ENCODE peak calls at places on chromosomes 11 and 22, in eight cellular contexts. One of them, this sample, is unnamed. For H3K27me3 and H3K36me3, the result is how much of the 10 kb centered on the place peaks cover.

GRCh38 chr11:77236901-77237300 is 64.6 kb downstream of the GDPD4 start:
- DNase-seq in neural progenitor cell: no peak
- DNase-seq in osteoblast: no peak
- DNase-seq in WERI-Rb-1: no peak
- DNase-seq in small intestine: no peak
- DNase-seq in IMR-90: peak
- DNase-seq in lung: no peak
- DNase-seq in stomach: no peak
- DNase-seq in this sample: no peak

GRCh38 chr22:31039393-31039792 is 41.7 kb upstream of the SMTN start:
- DNase-seq in WERI-Rb-1: no peak
- DNase-seq in lung: no peak
- DNase-seq in neural progenitor cell: no peak
- DNase-seq in small intestine: no peak
- DNase-seq in stomach: no peak
- DNase-seq in IMR-90: peak
- DNase-seq in osteoblast: peak
- DNase-seq in this sample: no peak

GRCh38 chr11:134433806-134434205 is 21.8 kb upstream of the B3GAT1 start:
- DNase-seq in small intestine: no peak
- DNase-seq in IMR-90: no peak
- DNase-seq in stomach: no peak
- DNase-seq in lung: no peak
- DNase-seq in osteoblast: peak
- DNase-seq in neural progenitor cell: no peak
- DNase-seq in WERI-Rb-1: no peak
- DNase-seq in this sample: peak

GRCh38 chr11:58498464-58498863 is 9.4 kb downstream of the OR5B21 start:
- DNase-seq in stomach: no peak
- DNase-seq in neural progenitor cell: no peak
- DNase-seq in IMR-90: no peak
- DNase-seq in WERI-Rb-1: no peak
- DNase-seq in osteoblast: no peak
- DNase-seq in small intestine: peak
- DNase-seq in lung: no peak
- DNase-seq in this sample: no peak

GRCh38 chr11:102007567-102008437 is 39.4 kb upstream of the CFAP300 start:
- DNase-seq in osteoblast: no peak
- DNase-seq in small intestine: peak
- DNase-seq in neural progenitor cell: peak
- DNase-seq in IMR-90: peak
- DNase-seq in stomach: peak
- DNase-seq in WERI-Rb-1: no peak
- DNase-seq in lung: peak
- DNase-seq in this sample: peak

GRCh38 chr11:126501641-126502040 is 146.2 kb downstream of the ST3GAL4 start:
- DNase-seq in lung: no peak
- DNase-seq in osteoblast: peak
- DNase-seq in stomach: no peak
- DNase-seq in neural progenitor cell: no peak
- DNase-seq in small intestine: no peak
- DNase-seq in WERI-Rb-1: no peak
- DNase-seq in IMR-90: no peak
- DNase-seq in this sample: no peak

GRCh38 chr22:25747245-25747944 is 5.4 kb downstream of the MYO18B start:
- DNase-seq in stomach: peak
- DNase-seq in small intestine: peak
- DNase-seq in osteoblast: peak
- DNase-seq in IMR-90: peak
- DNase-seq in lung: peak
- DNase-seq in neural progenitor cell: no peak
- DNase-seq in WERI-Rb-1: no peak
- DNase-seq in this sample: no peak

GRCh38 chr11:132445966-132446365 is 1075.6 kb downstream of the NTM start:
- DNase-seq in WERI-Rb-1: no peak
- DNase-seq in lung: no peak
- DNase-seq in IMR-90: no peak
- DNase-seq in small intestine: no peak
- DNase-seq in stomach: no peak
- DNase-seq in neural progenitor cell: no peak
- DNase-seq in osteoblast: no peak
- DNase-seq in this sample: no peak

GRCh38 chr11:95341246-95341645 is 110.2 kb upstream of the SESN3 start:
- DNase-seq in stomach: no peak
- DNase-seq in IMR-90: no peak
- DNase-seq in neural progenitor cell: no peak
- DNase-seq in WERI-Rb-1: peak
- DNase-seq in small intestine: no peak
- DNase-seq in osteoblast: no peak
- DNase-seq in lung: peak
- DNase-seq in this sample: no peak

GRCh38 chr22:36379593-36380361 is 8.0 kb downstream of the MYH9 start:
- DNase-seq in stomach: no peak
- DNase-seq in neural progenitor cell: no peak
- DNase-seq in osteoblast: peak
- DNase-seq in small intestine: no peak
- DNase-seq in lung: no peak
- DNase-seq in WERI-Rb-1: no peak
- DNase-seq in IMR-90: peak
- DNase-seq in this sample: peak

GRCh38 chr11:19777032-19777341 is 64.3 kb downstream of the NAV2 start:
- DNase-seq in lung: peak
- DNase-seq in WERI-Rb-1: no peak
- DNase-seq in IMR-90: no peak
- DNase-seq in small intestine: no peak
- DNase-seq in osteoblast: peak
- DNase-seq in neural progenitor cell: peak
- DNase-seq in stomach: peak
- DNase-seq in this sample: peak

GRCh38 chr11:13450832-13451397 is 12.1 kb downstream of the BTBD10 start:
- DNase-seq in WERI-Rb-1: no peak
- DNase-seq in small intestine: no peak
- DNase-seq in lung: no peak
- DNase-seq in IMR-90: no peak
- DNase-seq in neural progenitor cell: no peak
- DNase-seq in stomach: no peak
- DNase-seq in osteoblast: no peak
- DNase-seq in this sample: no peak

GRCh38 chr11:128917144-128917684 is 25.5 kb downstream of the TP53AIP1 start:
- DNase-seq in IMR-90: no peak
- DNase-seq in stomach: no peak
- DNase-seq in osteoblast: peak
- DNase-seq in small intestine: no peak
- DNase-seq in WERI-Rb-1: no peak
- DNase-seq in lung: no peak
- DNase-seq in neural progenitor cell: no peak
- DNase-seq in this sample: no peak

GRCh38 chr22:49936973-49937757 is 18.7 kb downstream of the CRELD2 start:
- DNase-seq in WERI-Rb-1: no peak
- DNase-seq in neural progenitor cell: no peak
- DNase-seq in stomach: peak
- DNase-seq in lung: no peak
- DNase-seq in small intestine: no peak
- DNase-seq in osteoblast: no peak
- DNase-seq in IMR-90: no peak
- DNase-seq in this sample: peak

GRCh38 chr22:49938565-49939136 is 20.2 kb downstream of the CRELD2 start:
- DNase-seq in neural progenitor cell: no peak
- DNase-seq in WERI-Rb-1: no peak
- DNase-seq in lung: no peak
- DNase-seq in small intestine: no peak
- DNase-seq in osteoblast: no peak
- DNase-seq in stomach: peak
- DNase-seq in IMR-90: no peak
- DNase-seq in this sample: no peak

GRCh38 chr22:49936018-49936972 is 17.9 kb downstream of the CRELD2 start:
- DNase-seq in small intestine: peak
- DNase-seq in neural progenitor cell: peak
- DNase-seq in osteoblast: peak
- DNase-seq in WERI-Rb-1: peak
- DNase-seq in lung: peak
- DNase-seq in stomach: peak
- DNase-seq in IMR-90: peak
- DNase-seq in this sample: peak

GRCh38 chr22:49935561-49935960 is 17.1 kb downstream of the CRELD2 start:
- DNase-seq in neural progenitor cell: no peak
- DNase-seq in IMR-90: no peak
- DNase-seq in stomach: no peak
- DNase-seq in lung: no peak
- DNase-seq in osteoblast: no peak
- DNase-seq in WERI-Rb-1: peak
- DNase-seq in small intestine: no peak
- DNase-seq in this sample: peak

GRCh38 chr22:49937758-49938564 is 19.5 kb downstream of the CRELD2 start:
- DNase-seq in IMR-90: no peak
- DNase-seq in small intestine: no peak
- DNase-seq in neural progenitor cell: no peak
- DNase-seq in stomach: peak
- DNase-seq in WERI-Rb-1: no peak
- DNase-seq in osteoblast: no peak
- DNase-seq in lung: no peak
- DNase-seq in this sample: peak
- H3K4me3 ChIP-seq in IMR-90: no peak
- H3K4me3 ChIP-seq in small intestine: no peak
- H3K4me3 ChIP-seq in neural progenitor cell: no peak
- H3K4me3 ChIP-seq in stomach: no peak
- H3K4me3 ChIP-seq in WERI-Rb-1: no peak
- H3K4me3 ChIP-seq in osteoblast: no peak
- H3K4me3 ChIP-seq in lung: no peak
- H3K4me3 ChIP-seq in this sample: no peak

GRCh38 chr22:20244250-20244648 is 23.9 kb downstream of the RTN4R start:
- DNase-seq in osteoblast: no peak
- DNase-seq in lung: no peak
- DNase-seq in neural progenitor cell: no peak
- DNase-seq in small intestine: no peak
- DNase-seq in IMR-90: no peak
- DNase-seq in WERI-Rb-1: no peak
- DNase-seq in stomach: no peak
- DNase-seq in this sample: no peak

GRCh38 chr22:20244744-20245576 is 23.2 kb downstream of the RTN4R start:
- DNase-seq in osteoblast: no peak
- DNase-seq in WERI-Rb-1: no peak
- DNase-seq in stomach: no peak
- DNase-seq in IMR-90: no peak
- DNase-seq in lung: no peak
- DNase-seq in small intestine: peak
- DNase-seq in neural progenitor cell: peak
- DNase-seq in this sample: peak

GRCh38 chr22:20243176-20243544 is 25.0 kb downstream of the RTN4R start:
- DNase-seq in IMR-90: no peak
- DNase-seq in WERI-Rb-1: no peak
- DNase-seq in small intestine: no peak
- DNase-seq in stomach: no peak
- DNase-seq in osteoblast: no peak
- DNase-seq in lung: no peak
- DNase-seq in neural progenitor cell: no peak
- DNase-seq in this sample: peak

GRCh38 chr22:20242393-20243175 is 25.5 kb downstream of the RTN4R start:
- DNase-seq in osteoblast: no peak
- DNase-seq in lung: no peak
- DNase-seq in stomach: no peak
- DNase-seq in IMR-90: no peak
- DNase-seq in neural progenitor cell: no peak
- DNase-seq in small intestine: no peak
- DNase-seq in WERI-Rb-1: no peak
- DNase-seq in this sample: peak

GRCh38 chr22:20243545-20244249 is 24.4 kb downstream of the RTN4R start:
- DNase-seq in WERI-Rb-1: peak
- DNase-seq in lung: peak
- DNase-seq in neural progenitor cell: no peak
- DNase-seq in stomach: peak
- DNase-seq in small intestine: peak
- DNase-seq in osteoblast: peak
- DNase-seq in IMR-90: peak
- DNase-seq in this sample: peak
- H3K27me3 ChIP-seq in WERI-Rb-1: under half
- H3K27me3 ChIP-seq in lung: under half
- H3K27me3 ChIP-seq in neural progenitor cell: under half
- H3K27me3 ChIP-seq in stomach: under half
- H3K27me3 ChIP-seq in small intestine: under half
- H3K27me3 ChIP-seq in osteoblast: under half
- H3K27me3 ChIP-seq in IMR-90: under half
- H3K27me3 ChIP-seq in this sample: under half

DNA sequence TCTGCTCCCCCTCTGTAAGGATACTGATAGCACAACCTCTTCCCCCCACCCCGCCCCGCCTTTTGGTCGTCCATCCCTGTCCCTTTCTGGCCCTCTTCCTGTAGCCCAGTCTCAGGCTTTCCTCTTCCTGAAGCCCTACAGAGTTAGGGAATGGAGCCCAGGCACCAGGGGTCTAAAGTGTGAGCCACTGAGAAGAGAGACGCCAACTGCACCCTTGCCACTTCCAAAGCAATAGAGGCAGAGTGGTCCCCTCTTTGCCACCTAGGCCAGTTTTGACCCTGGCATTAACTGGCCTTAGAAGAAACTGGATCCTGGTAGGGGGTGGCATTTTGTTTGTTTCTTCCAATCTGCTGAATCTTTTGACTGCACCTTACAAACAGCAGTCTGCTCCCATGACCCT is 9.8 kb upstream of the GRK2 start:
- DNase-seq in lung: no peak
- DNase-seq in IMR-90: no peak
- DNase-seq in WERI-Rb-1: no peak
- DNase-seq in osteoblast: peak
- DNase-seq in neural progenitor cell: no peak
- DNase-seq in stomach: no peak
- DNase-seq in small intestine: no peak
- DNase-seq in this sample: no peak
- H3K36me3 ChIP-seq in lung: under half
- H3K36me3 ChIP-seq in IMR-90: half or more
- H3K36me3 ChIP-seq in WERI-Rb-1: half or more
- H3K36me3 ChIP-seq in osteoblast: half or more
- H3K36me3 ChIP-seq in neural progenitor cell: under half
- H3K36me3 ChIP-seq in stomach: half or more
- H3K36me3 ChIP-seq in small intestine: under half
- H3K36me3 ChIP-seq in this sample: under half

GRCh38 chr11:76185511-76185910 is 20.8 kb downstream of the WNT11 start:
- DNase-seq in small intestine: no peak
- DNase-seq in WERI-Rb-1: no peak
- DNase-seq in neural progenitor cell: no peak
- DNase-seq in osteoblast: no peak
- DNase-seq in IMR-90: no peak
- DNase-seq in stomach: no peak
- DNase-seq in lung: no peak
- DNase-seq in this sample: no peak
- H3K4me3 ChIP-seq in small intestine: no peak
- H3K4me3 ChIP-seq in WERI-Rb-1: no peak
- H3K4me3 ChIP-seq in neural progenitor cell: no peak
- H3K4me3 ChIP-seq in osteoblast: no peak
- H3K4me3 ChIP-seq in IMR-90: no peak
- H3K4me3 ChIP-seq in stomach: no peak
- H3K4me3 ChIP-seq in lung: no peak
- H3K4me3 ChIP-seq in this sample: no peak

GRCh38 chr11:120718171-120718570 is 206.6 kb downstream of the GRIK4 start:
- DNase-seq in osteoblast: no peak
- DNase-seq in IMR-90: no peak
- DNase-seq in stomach: no peak
- DNase-seq in small intestine: no peak
- DNase-seq in WERI-Rb-1: no peak
- DNase-seq in neural progenitor cell: no peak
- DNase-seq in lung: no peak
- DNase-seq in this sample: no peak
- H3K27me3 ChIP-seq in osteoblast: under half
- H3K27me3 ChIP-seq in IMR-90: under half
- H3K27me3 ChIP-seq in stomach: under half
- H3K27me3 ChIP-seq in small intestine: under half
- H3K27me3 ChIP-seq in WERI-Rb-1: under half
- H3K27me3 ChIP-seq in neural progenitor cell: under half
- H3K27me3 ChIP-seq in lung: under half
- H3K27me3 ChIP-seq in this sample: under half